ENCODE peak calls at places on chromosome 14, in four cellular contexts. Q is left lung, C is HCEC 1CT, V is HFFc6. P is an unnamed sample.

GRCh38 chr14:91417134-91417982 is at the start of gene CCDC88C:
- DNase-seq in C (no peak), V (no peak), Q (peak; percentile 73), P (no peak)

GRCh38 chr14:61355892-61356325 is 34.5 kb downstream of the PRKCH start:
- DNase-seq in C (no peak), V (no peak), Q (peak; percentile 65), P (no peak)

GRCh38 chr14:100640481-100641273 is 53.5 kb upstream of the BEGAIN start:
- DNase-seq in Q (no peak), V (no peak), C (no peak), P (peak; percentile 13)

GRCh38 chr14:25431211-25432076 is 381.5 kb upstream of the STXBP6 start:
- DNase-seq in V (no peak), C (no peak), Q (no peak), P (no peak)

GRCh38 chr14:105857223-105857815 is 330.9 kb downstream of the TMEM121 start:
- DNase-seq in Q (peak; percentile 27), C (no peak), V (no peak), P (no peak)

GRCh38 chr14:33589334-33589733 is 361.5 kb downstream of the EGLN3 start:
- DNase-seq in C (no peak), V (peak; percentile 63), Q (no peak), P (no peak)

GRCh38 chr14:90399541-90400444 is 3.0 kb downstream of the CALM1 start:
- DNase-seq in Q (peak; percentile 92), C (peak; percentile 92), V (peak; percentile 87), P (peak; percentile 80)

GRCh38 chr14:99649219-99649618 is 4.3 kb downstream of the HHIPL1 start:
- DNase-seq in Q (no peak), C (peak; percentile 46), V (peak; percentile 41), P (no peak)

GRCh38 chr14:105917933-105918436 is 391.6 kb downstream of the TMEM121 start:
- DNase-seq in V (no peak), Q (peak; percentile 27), C (no peak), P (no peak)

GRCh38 chr14:56342419-56342901 is 224.2 kb downstream of the PELI2 start:
- DNase-seq in V (peak; percentile 58), Q (no peak), C (peak; percentile 70), P (no peak)

GRCh38 chr14:65915125-65915524 is 502.6 kb downstream of the FUT8 start:
- DNase-seq in V (no peak), Q (no peak), C (no peak), P (no peak)

GRCh38 chr14:97053941-97054340 is 256.8 kb downstream of the VRK1 start:
- DNase-seq in Q (no peak), V (no peak), C (no peak), P (no peak)

GRCh38 chr14:104341532-104342434 is 203.4 kb downstream of the KIF26A start:
- DNase-seq in V (no peak), Q (peak; percentile 38), C (no peak), P (no peak)

GRCh38 chr14:103520657-103521437 is 1.8 kb downstream of the CKB start:
- DNase-seq in C (peak; percentile 43), Q (peak; percentile 76), V (no peak), P (no peak)

GRCh38 chr14:36478782-36479181 is 41.2 kb downstream of the NKX2-1 start:
- DNase-seq in V (peak; percentile 18), C (no peak), Q (no peak), P (no peak)

GRCh38 chr14:20555845-20556244 is 5.0 kb downstream of the RNASE9 start:
- DNase-seq in V (no peak), Q (no peak), C (no peak), P (no peak)

GRCh38 chr14:24900281-24900868 is 149.6 kb downstream of the STXBP6 start:
- DNase-seq in Q (no peak), C (peak; percentile 13), V (peak; percentile 72), P (no peak)

GRCh38 chr14:80781968-80782367 is 159.6 kb downstream of the CEP128 start:
- DNase-seq in Q (no peak), V (no peak), C (no peak), P (no peak)

GRCh38 chr14:81423504-81423903 is 23.4 kb upstream of the STON2 start:
- DNase-seq in C (no peak), Q (peak; percentile 50), V (no peak), P (no peak)

GRCh38 chr14:93546642-93547041 is 115.9 kb downstream of the UNC79 start:
- DNase-seq in C (no peak), V (no peak), Q (no peak), P (no peak)

GRCh38 chr14:27995688-27996087 is 770.9 kb upstream of the FOXG1 start:
- DNase-seq in Q (no peak), C (no peak), V (no peak), P (no peak)

GRCh38 chr14:32809255-32809654 is 129.4 kb upstream of the NPAS3 start:
- DNase-seq in C (no peak), Q (no peak), V (no peak), P (no peak)

GRCh38 chr14:99792551-99793212 is 531 bp upstream of the EML1 start:
- DNase-seq in Q (no peak), C (no peak), V (no peak), P (no peak)

GRCh38 chr14:54567224-54567633 is 301 bp downstream of the SAMD4A start:
- DNase-seq in C (peak; percentile 33), V (no peak), Q (peak; percentile 54), P (no peak)

GRCh38 chr14:45199246-45199645 is 53.8 kb downstream of the MIS18BP1 start:
- DNase-seq in V (peak; percentile 51), C (peak; percentile 58), Q (no peak), P (no peak)